ENCODE peak calls at places on chromosomes 1 and 21, in nine cellular contexts. W is activated T-helper 1 cell treated with Interleukin-2 at 50 U/mL for 16 hours; Y is GM10248; X is stimulated activated CD8-positive, alpha-beta memory T cell treated with anti-CD3 and anti-CD28 coated beads, Interleukin-15, amount 100 ng/mL, for 4 hours; J is tibial artery; S is stimulated activated CD4-positive, alpha-beta T cell treated with anti-CD3 and anti-CD28 coated beads, Interleukin-2, amount 100 ng/mL, for 4 hours; L is ELR; R is LHCN-M2; N is left lobe of liver. F is an unnamed sample.

GRCh38 chr1:229203030-229203751 is 67.7 kb upstream of the RAB4A start:
- DNase-seq in W (no peak), Y (no peak), X (no peak), J (no peak), S (no peak), L (peak), R (peak), N (no peak), F (no peak)

GRCh38 chr1:48889088-48889487 is 112.4 kb upstream of the BEND5 start:
- DNase-seq in W (no peak), Y (no peak), X (no peak), J (no peak), S (no peak), L (no peak), R (no peak), N (no peak), F (no peak)

GRCh38 chr1:22673486-22674409 is 20.7 kb downstream of the C1QB start:
- DNase-seq in W (no peak), Y (peak), X (no peak), J (peak), S (no peak), L (peak), R (peak), N (peak), F (no peak)

GRCh38 chr1:93798301-93798700 is 80.7 kb downstream of the DNTTIP2 start:
- DNase-seq in W (no peak), Y (no peak), X (no peak), J (no peak), S (no peak), L (peak), R (peak), N (no peak), F (no peak)

GRCh38 chr1:99557556-99558256 is 88.2 kb upstream of the PALMD start:
- DNase-seq in W (no peak), Y (no peak), X (no peak), J (no peak), S (no peak), L (peak), R (peak), N (no peak), F (no peak)

GRCh38 chr1:79100385-79100784 is 93.9 kb upstream of the ADGRL4 start:
- DNase-seq in W (no peak), Y (no peak), X (no peak), J (no peak), S (no peak), L (peak), R (peak), N (no peak), F (no peak)

GRCh38 chr1:41341756-41342562 is 19.3 kb upstream of the FOXO6 start:
- DNase-seq in W (no peak), Y (no peak), X (no peak), J (no peak), S (no peak), L (peak), R (no peak), N (no peak), F (no peak)

GRCh38 chr21:34807881-34808568 is 139.2 kb downstream of the CLIC6 start:
- DNase-seq in W (peak), Y (peak), X (peak), J (peak), S (peak), L (peak), R (peak), N (no peak), F (peak)

GRCh38 chr1:213418268-213419068 is 367.4 kb downstream of the RPS6KC1 start:
- DNase-seq in W (no peak), Y (no peak), X (no peak), J (no peak), S (no peak), L (no peak), R (no peak), N (no peak), F (no peak)

GRCh38 chr1:25500694-25501093 is 42.7 kb upstream of the LDLRAP1 start:
- DNase-seq in W (no peak), Y (no peak), X (no peak), J (peak), S (no peak), L (no peak), R (peak), N (no peak), F (no peak)

GRCh38 chr1:228174482-228175315 is 9.1 kb downstream of the IBA57 start:
- DNase-seq in W (no peak), Y (no peak), X (no peak), J (no peak), S (no peak), L (peak), R (no peak), N (no peak), F (no peak)

GRCh38 chr21:45336870-45337269 is 49.2 kb upstream of the POFUT2 start:
- DNase-seq in W (no peak), Y (no peak), X (no peak), J (no peak), S (no peak), L (no peak), R (no peak), N (no peak), F (no peak)

F was measured in gastrocnemius medialis.